ENCODE peak calls at places on chromosomes 13 and 19, in eight cellular contexts. One of them, this sample, is unnamed.

GRCh38 chr13:110984392-110984791 is 69.5 kb upstream of the ANKRD10 start:
- DNase-seq in BJ: no peak
- DNase-seq in fibroblast of lung: peak
- DNase-seq in epithelial cell of esophagus: no peak
- DNase-seq in lower leg skin: no peak
- DNase-seq in AG09319: no peak
- DNase-seq in astrocyte: no peak
- DNase-seq in MM.1S: no peak
- DNase-seq in this sample: no peak

GRCh38 chr13:100506154-100506553 is 82.4 kb downstream of the GGACT start:
- DNase-seq in BJ: no peak
- DNase-seq in fibroblast of lung: no peak
- DNase-seq in epithelial cell of esophagus: no peak
- DNase-seq in lower leg skin: no peak
- DNase-seq in AG09319: no peak
- DNase-seq in astrocyte: no peak
- DNase-seq in MM.1S: peak
- DNase-seq in this sample: no peak

GRCh38 chr19:27657271-27658051 is 1555.5 kb downstream of the UQCRFS1 start:
- DNase-seq in BJ: no peak
- DNase-seq in fibroblast of lung: no peak
- DNase-seq in epithelial cell of esophagus: peak
- DNase-seq in lower leg skin: peak
- DNase-seq in AG09319: no peak
- DNase-seq in astrocyte: no peak
- DNase-seq in MM.1S: no peak
- DNase-seq in this sample: no peak

GRCh38 chr19:13778398-13778797 is 4.1 kb downstream of the C19orf53 start:
- DNase-seq in BJ: no peak
- DNase-seq in fibroblast of lung: no peak
- DNase-seq in epithelial cell of esophagus: no peak
- DNase-seq in lower leg skin: no peak
- DNase-seq in AG09319: no peak
- DNase-seq in astrocyte: no peak
- DNase-seq in MM.1S: no peak
- DNase-seq in this sample: no peak

GRCh38 chr19:30070970-30071632 is 129.1 kb downstream of the URI1 start:
- DNase-seq in BJ: no peak
- DNase-seq in fibroblast of lung: no peak
- DNase-seq in epithelial cell of esophagus: no peak
- DNase-seq in lower leg skin: peak
- DNase-seq in AG09319: no peak
- DNase-seq in astrocyte: no peak
- DNase-seq in MM.1S: no peak
- DNase-seq in this sample: no peak

GRCh38 chr19:4831351-4832340 is at the start of gene TICAM1:
- DNase-seq in BJ: no peak
- DNase-seq in fibroblast of lung: peak
- DNase-seq in epithelial cell of esophagus: peak
- DNase-seq in lower leg skin: peak
- DNase-seq in AG09319: no peak
- DNase-seq in astrocyte: peak
- DNase-seq in MM.1S: peak
- DNase-seq in this sample: no peak

GRCh38 chr19:3620817-3621547 is 5.6 kb downstream of the CACTIN start:
- DNase-seq in BJ: no peak
- DNase-seq in fibroblast of lung: no peak
- DNase-seq in epithelial cell of esophagus: no peak
- DNase-seq in lower leg skin: no peak
- DNase-seq in AG09319: no peak
- DNase-seq in astrocyte: no peak
- DNase-seq in MM.1S: no peak
- DNase-seq in this sample: no peak

GRCh38 chr13:41645313-41645712 is 188.0 kb downstream of the RGCC start:
- DNase-seq in BJ: peak
- DNase-seq in fibroblast of lung: peak
- DNase-seq in epithelial cell of esophagus: peak
- DNase-seq in lower leg skin: no peak
- DNase-seq in AG09319: peak
- DNase-seq in astrocyte: peak
- DNase-seq in MM.1S: no peak
- DNase-seq in this sample: no peak

DNA sequence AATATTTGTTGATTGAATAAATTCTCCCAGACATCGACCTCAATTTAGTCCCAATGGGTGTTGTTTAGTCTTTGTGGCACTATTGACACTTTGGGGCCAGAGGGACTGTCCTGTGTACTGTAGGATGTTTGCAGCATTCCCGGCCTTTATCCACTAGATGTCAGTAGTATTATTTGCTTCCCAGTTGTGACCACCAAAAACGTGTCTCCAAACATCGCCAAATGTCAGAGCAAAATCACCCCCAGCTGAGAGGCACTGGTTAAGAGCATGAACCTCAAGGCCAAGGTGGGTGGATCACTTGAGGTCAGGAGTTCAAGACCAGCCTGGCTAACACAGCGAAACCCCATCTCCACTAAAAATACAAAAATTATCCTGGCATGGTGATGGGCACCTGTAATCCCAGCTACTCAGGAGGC is 15.4 kb downstream of the NLRP12 start:
- DNase-seq in BJ: no peak
- DNase-seq in fibroblast of lung: peak
- DNase-seq in epithelial cell of esophagus: peak
- DNase-seq in lower leg skin: no peak
- DNase-seq in AG09319: peak
- DNase-seq in astrocyte: peak
- DNase-seq in MM.1S: no peak
- DNase-seq in this sample: no peak
- TF ChIP-seq CTCF in BJ: peak
- TF ChIP-seq CTCF in fibroblast of lung: peak
- TF ChIP-seq CTCF in epithelial cell of esophagus: peak
- TF ChIP-seq CTCF in lower leg skin: no peak
- TF ChIP-seq CTCF in AG09319: peak
- TF ChIP-seq CTCF in astrocyte: peak
- TF ChIP-seq CTCF in MM.1S: no peak
- TF ChIP-seq CTCF in this sample: peak

GRCh38 chr13:26706381-26706780 is 54.2 kb downstream of the GPR12 start:
- DNase-seq in BJ: no peak
- DNase-seq in fibroblast of lung: no peak
- DNase-seq in epithelial cell of esophagus: no peak
- DNase-seq in lower leg skin: no peak
- DNase-seq in AG09319: no peak
- DNase-seq in astrocyte: no peak
- DNase-seq in MM.1S: no peak
- DNase-seq in this sample: no peak
- TF ChIP-seq CTCF in BJ: no peak
- TF ChIP-seq CTCF in fibroblast of lung: no peak
- TF ChIP-seq CTCF in epithelial cell of esophagus: no peak
- TF ChIP-seq CTCF in lower leg skin: no peak
- TF ChIP-seq CTCF in AG09319: no peak
- TF ChIP-seq CTCF in astrocyte: no peak
- TF ChIP-seq CTCF in MM.1S: no peak
- TF ChIP-seq CTCF in this sample: peak

DNA sequence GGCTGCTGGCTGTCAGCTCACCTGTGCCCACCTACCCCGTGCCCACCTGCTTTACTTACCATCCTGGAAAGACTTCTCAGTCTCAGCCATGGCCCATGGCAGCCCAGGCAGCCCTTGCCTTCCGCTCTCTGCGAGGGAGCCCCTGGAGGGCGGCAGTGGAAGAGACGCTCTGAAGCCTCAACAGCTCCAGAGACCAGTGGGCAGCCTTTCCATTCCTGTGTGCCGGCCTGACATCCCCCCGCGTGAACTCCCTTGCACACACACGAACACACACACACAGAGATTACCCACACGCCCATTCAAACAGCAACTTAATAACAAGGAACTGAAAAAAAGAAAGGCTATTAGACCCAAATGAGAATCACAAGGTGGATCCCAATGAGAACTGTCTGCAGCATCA is 14.2 kb upstream of the RASA3 start:
- DNase-seq in BJ: no peak
- DNase-seq in fibroblast of lung: no peak
- DNase-seq in epithelial cell of esophagus: no peak
- DNase-seq in lower leg skin: peak
- DNase-seq in AG09319: no peak
- DNase-seq in astrocyte: no peak
- DNase-seq in MM.1S: no peak
- DNase-seq in this sample: no peak
- TF ChIP-seq CTCF in BJ: peak
- TF ChIP-seq CTCF in fibroblast of lung: no peak
- TF ChIP-seq CTCF in epithelial cell of esophagus: no peak
- TF ChIP-seq CTCF in lower leg skin: no peak
- TF ChIP-seq CTCF in AG09319: no peak
- TF ChIP-seq CTCF in astrocyte: no peak
- TF ChIP-seq CTCF in MM.1S: peak
- TF ChIP-seq CTCF in this sample: peak

DNA sequence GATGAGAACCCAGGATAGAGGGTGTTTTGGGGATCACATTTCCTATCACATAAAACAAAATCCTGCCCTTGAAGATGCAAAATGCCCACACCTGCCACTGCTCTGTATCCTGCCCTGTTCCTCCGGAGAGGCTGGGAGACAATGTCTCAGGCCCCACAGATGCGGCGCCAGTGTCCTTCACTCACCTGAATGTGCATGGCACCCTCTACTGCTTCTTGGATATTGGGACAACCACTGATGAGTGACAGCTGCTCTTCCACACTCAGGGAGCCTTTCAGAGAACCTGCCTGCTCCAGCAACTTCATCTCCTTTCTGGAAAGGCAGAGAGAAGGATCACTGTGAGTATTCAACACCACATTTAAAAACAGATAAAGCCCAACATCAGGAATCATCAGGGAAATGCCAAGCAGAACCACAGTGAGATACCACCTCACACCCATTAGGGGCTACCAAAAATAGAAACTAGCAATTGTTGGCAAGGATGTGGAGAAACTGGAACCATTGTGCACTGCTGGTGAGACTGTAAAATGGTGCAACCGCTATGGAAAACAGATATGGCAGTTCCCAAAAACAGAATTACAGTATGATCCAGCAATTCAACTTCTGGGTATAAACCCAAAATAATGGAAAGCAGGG is 36.4 kb downstream of the CRYL1 start:
- DNase-seq in BJ: no peak
- DNase-seq in fibroblast of lung: peak
- DNase-seq in epithelial cell of esophagus: peak
- DNase-seq in lower leg skin: peak
- DNase-seq in AG09319: no peak
- DNase-seq in astrocyte: no peak
- DNase-seq in MM.1S: peak
- DNase-seq in this sample: no peak
- TF ChIP-seq CTCF in BJ: no peak
- TF ChIP-seq CTCF in fibroblast of lung: peak
- TF ChIP-seq CTCF in epithelial cell of esophagus: no peak
- TF ChIP-seq CTCF in lower leg skin: no peak
- TF ChIP-seq CTCF in AG09319: no peak
- TF ChIP-seq CTCF in astrocyte: no peak
- TF ChIP-seq CTCF in MM.1S: peak
- TF ChIP-seq CTCF in this sample: no peak

DNA sequence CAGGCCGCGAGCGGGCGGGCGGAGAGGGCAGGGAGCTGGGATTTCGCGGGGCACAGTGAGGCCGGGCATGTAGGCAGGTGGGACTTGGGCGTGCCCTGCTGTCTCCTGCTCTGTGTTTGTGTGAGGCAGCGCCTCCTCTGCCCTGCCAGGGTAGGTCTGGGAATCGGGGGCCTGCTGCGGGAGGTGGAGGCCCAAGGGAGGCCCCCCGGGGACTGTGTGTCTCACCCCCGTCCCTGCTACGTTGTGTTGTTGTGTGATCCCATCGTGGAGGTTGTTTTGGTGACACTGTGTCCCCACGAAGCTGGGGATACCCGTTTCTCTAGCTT is 957 bp downstream of the FXYD1 start:
- DNase-seq in BJ: no peak
- DNase-seq in fibroblast of lung: no peak
- DNase-seq in epithelial cell of esophagus: no peak
- DNase-seq in lower leg skin: peak
- DNase-seq in AG09319: no peak
- DNase-seq in astrocyte: no peak
- DNase-seq in MM.1S: no peak
- DNase-seq in this sample: no peak
- TF ChIP-seq CTCF in BJ: no peak
- TF ChIP-seq CTCF in fibroblast of lung: no peak
- TF ChIP-seq CTCF in epithelial cell of esophagus: no peak
- TF ChIP-seq CTCF in lower leg skin: no peak
- TF ChIP-seq CTCF in AG09319: no peak
- TF ChIP-seq CTCF in astrocyte: no peak
- TF ChIP-seq CTCF in MM.1S: no peak
- TF ChIP-seq CTCF in this sample: no peak

GRCh38 chr13:43133792-43134191 is 110.4 kb downstream of the DNAJC15 start:
- DNase-seq in BJ: no peak
- DNase-seq in fibroblast of lung: no peak
- DNase-seq in epithelial cell of esophagus: no peak
- DNase-seq in lower leg skin: no peak
- DNase-seq in AG09319: no peak
- DNase-seq in astrocyte: no peak
- DNase-seq in MM.1S: no peak
- DNase-seq in this sample: no peak

GRCh38 chr13:43132911-43133310 is 109.5 kb downstream of the DNAJC15 start:
- DNase-seq in BJ: no peak
- DNase-seq in fibroblast of lung: no peak
- DNase-seq in epithelial cell of esophagus: no peak
- DNase-seq in lower leg skin: no peak
- DNase-seq in AG09319: no peak
- DNase-seq in astrocyte: no peak
- DNase-seq in MM.1S: no peak
- DNase-seq in this sample: no peak

GRCh38 chr13:43129511-43130130 is 106.2 kb downstream of the DNAJC15 start:
- DNase-seq in BJ: no peak
- DNase-seq in fibroblast of lung: no peak
- DNase-seq in epithelial cell of esophagus: no peak
- DNase-seq in lower leg skin: no peak
- DNase-seq in AG09319: no peak
- DNase-seq in astrocyte: peak
- DNase-seq in MM.1S: no peak
- DNase-seq in this sample: no peak

GRCh38 chr13:43134896-43135295 is 111.5 kb downstream of the DNAJC15 start:
- DNase-seq in BJ: no peak
- DNase-seq in fibroblast of lung: no peak
- DNase-seq in epithelial cell of esophagus: no peak
- DNase-seq in lower leg skin: no peak
- DNase-seq in AG09319: no peak
- DNase-seq in astrocyte: no peak
- DNase-seq in MM.1S: no peak
- DNase-seq in this sample: no peak

GRCh38 chr13:43132228-43132627 is 108.8 kb downstream of the DNAJC15 start:
- DNase-seq in BJ: no peak
- DNase-seq in fibroblast of lung: peak
- DNase-seq in epithelial cell of esophagus: peak
- DNase-seq in lower leg skin: no peak
- DNase-seq in AG09319: no peak
- DNase-seq in astrocyte: peak
- DNase-seq in MM.1S: no peak
- DNase-seq in this sample: no peak
- TF ChIP-seq CTCF in BJ: peak
- TF ChIP-seq CTCF in fibroblast of lung: no peak
- TF ChIP-seq CTCF in epithelial cell of esophagus: peak
- TF ChIP-seq CTCF in lower leg skin: no peak
- TF ChIP-seq CTCF in AG09319: no peak
- TF ChIP-seq CTCF in astrocyte: no peak
- TF ChIP-seq CTCF in MM.1S: no peak
- TF ChIP-seq CTCF in this sample: peak

DNA sequence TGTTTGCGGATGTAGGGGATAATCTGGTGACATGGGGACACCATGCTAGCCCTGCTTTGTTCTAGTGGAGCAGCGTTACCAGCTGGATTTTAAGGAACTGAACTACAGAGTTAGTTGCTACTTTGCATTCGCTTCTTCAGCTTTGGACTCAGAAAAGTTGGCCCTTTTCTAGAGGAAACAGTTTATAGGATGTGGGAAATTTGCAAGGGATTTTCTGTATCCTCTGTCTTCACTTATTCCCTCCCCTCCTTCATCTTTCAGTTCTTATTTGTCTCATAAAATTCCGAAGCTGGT is 2.1 kb downstream of the GATAD2A start:
- DNase-seq in BJ: no peak
- DNase-seq in fibroblast of lung: no peak
- DNase-seq in epithelial cell of esophagus: no peak
- DNase-seq in lower leg skin: no peak
- DNase-seq in AG09319: no peak
- DNase-seq in astrocyte: no peak
- DNase-seq in MM.1S: no peak
- DNase-seq in this sample: no peak
- TF ChIP-seq CTCF in BJ: no peak
- TF ChIP-seq CTCF in fibroblast of lung: no peak
- TF ChIP-seq CTCF in epithelial cell of esophagus: no peak
- TF ChIP-seq CTCF in lower leg skin: no peak
- TF ChIP-seq CTCF in AG09319: no peak
- TF ChIP-seq CTCF in astrocyte: no peak
- TF ChIP-seq CTCF in MM.1S: no peak
- TF ChIP-seq CTCF in this sample: no peak

This sample was measured in progenitor cell of endocrine pancreas.